ENCODE peak calls at places on chromosomes 12 and 14, in six cellular contexts. V is Peyer's patch, B is cardiac muscle cell, H is cardiac fibroblast, J is adipocyte, X is PC-3. Q is an unnamed sample.
A peak's percentile ranks its signal among the peaks of the same experiment; 100 is the strongest.

GRCh38 chr12:96425321-96425720 is 25.1 kb upstream of the CDK17 start:
- DNase-seq in V (no peak), B (peak; percentile 81), H (peak; percentile 89), J (peak; percentile 80), X (peak; percentile 83), Q (peak; percentile 98)

GRCh38 chr12:128844031-128844635 is 9.1 kb upstream of the GLT1D1 start:
- DNase-seq in V (no peak), B (no peak), H (no peak), J (no peak), X (no peak), Q (no peak)

GRCh38 chr12:123767613-123768012 is 5.5 kb downstream of the DNAH10 start:
- DNase-seq in V (no peak), B (no peak), H (no peak), J (no peak), X (no peak), Q (no peak)

GRCh38 chr12:67661311-67662011 is 12.9 kb downstream of the DYRK2 start:
- DNase-seq in V (no peak), B (peak; percentile 57), H (peak; percentile 50), J (peak; percentile 67), X (peak; percentile 51), Q (peak; percentile 85)

GRCh38 chr12:114933428-114934160 is 249.6 kb upstream of the TBX3 start:
- DNase-seq in V (no peak), B (peak; percentile 72), H (peak; percentile 96), J (peak; percentile 76), X (peak; percentile 98), Q (peak; percentile 93)

GRCh38 chr14:64602826-64603225 is 53.1 kb downstream of the PPP1R36 start:
- DNase-seq in V (no peak), B (no peak), H (no peak), J (no peak), X (peak; percentile 18), Q (no peak)

GRCh38 chr14:88323520-88324199 is 591 bp upstream of the KCNK10 start:
- DNase-seq in V (peak; percentile 25), B (peak; percentile 31), H (no peak), J (peak; percentile 42), X (no peak), Q (no peak)

GRCh38 chr12:54991161-54991991 is 6.8 kb upstream of the TESPA1 start:
- DNase-seq in V (peak; percentile 57), B (no peak), H (no peak), J (no peak), X (no peak), Q (no peak)

GRCh38 chr12:89936631-89937030 is 228.0 kb upstream of the ATP2B1 start:
- DNase-seq in V (no peak), B (no peak), H (no peak), J (no peak), X (no peak), Q (no peak)

GRCh38 chr14:22427771-22428228 is 161.2 kb downstream of the DAD1 start:
- DNase-seq in V (no peak), B (peak; percentile 95), H (peak; percentile 77), J (peak; percentile 94), X (no peak), Q (peak; percentile 96)
- H3K4me3 ChIP-seq in V (no peak overlapping the region), B (no peak overlapping the region), H (no peak overlapping the region), J (peak overlapping the region; percentile 56), X (no peak overlapping the region), Q (no peak overlapping the region)

DNA sequence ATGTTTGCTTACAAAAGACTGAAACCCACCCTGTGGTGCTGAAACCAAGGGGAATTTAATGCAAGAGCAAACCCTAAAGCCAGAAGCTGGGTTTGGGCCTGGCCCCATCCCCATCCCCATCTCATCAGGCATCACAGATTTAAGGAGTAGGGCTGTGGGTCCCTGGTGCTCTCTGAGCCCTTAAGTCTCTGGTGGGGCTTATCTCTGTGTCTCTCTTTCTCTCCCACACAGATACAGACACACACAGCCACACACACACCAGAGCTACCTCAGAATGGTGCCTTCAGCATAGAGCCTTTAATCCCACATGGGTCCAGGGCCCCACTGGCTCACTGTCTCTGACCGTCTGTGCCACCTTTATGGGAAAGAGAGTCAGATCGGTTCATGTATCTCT is 237.0 kb downstream of the SLC41A2 start:
- DNase-seq in V (no peak), B (no peak), H (no peak), J (no peak), X (no peak), Q (no peak)
- H3K4me3 ChIP-seq in V (peak overlapping the region; percentile 21), B (no peak overlapping the region), H (no peak overlapping the region), J (no peak overlapping the region), X (no peak overlapping the region), Q (no peak overlapping the region)

DNA sequence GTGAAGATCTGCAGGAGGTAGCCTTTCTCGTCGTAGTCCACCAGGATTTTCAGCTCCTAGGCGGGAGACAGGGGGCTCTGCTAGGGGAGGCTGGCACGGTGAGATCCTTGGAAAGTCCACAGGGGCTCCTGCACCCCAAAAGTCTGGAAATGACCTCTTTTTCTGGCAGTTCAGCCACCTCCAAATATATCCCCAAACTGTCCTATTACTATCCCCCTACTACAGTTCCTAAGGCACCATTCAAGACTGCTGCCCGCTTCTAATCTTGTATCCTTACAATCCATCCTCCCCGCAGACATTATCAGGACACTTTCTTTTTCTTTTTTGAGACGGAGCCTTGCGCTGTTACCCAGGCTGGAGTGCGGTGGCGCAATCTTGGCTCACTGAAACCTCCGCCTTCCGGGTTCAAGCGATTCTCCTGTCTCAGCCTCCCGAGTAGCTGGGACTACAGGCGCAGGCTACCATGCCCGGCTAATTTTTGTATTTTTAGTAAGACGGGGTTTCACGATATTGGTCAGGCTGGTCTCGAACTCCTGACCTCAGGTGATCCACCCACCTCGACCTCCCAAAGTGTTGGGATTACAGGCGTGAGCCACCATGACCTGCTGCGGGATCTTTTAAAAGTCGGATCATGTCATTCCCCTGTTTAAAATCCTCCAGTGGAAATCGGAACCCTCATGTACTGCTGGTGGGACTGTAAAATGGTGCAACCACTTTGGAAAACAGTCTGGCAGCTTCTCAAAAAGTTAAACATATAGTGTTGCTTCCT is 18.5 kb downstream of the HPD start:
- DNase-seq in V (no peak), B (no peak), H (no peak), J (no peak), X (no peak), Q (peak; percentile 15)
- H3K4me3 ChIP-seq in V (peak overlapping the region; percentile 59), B (peak overlapping the region; percentile 36), H (peak overlapping the region; percentile 69), J (peak overlapping the region; percentile 76), X (peak overlapping the region; percentile 79), Q (peak overlapping the region; percentile 78)

DNA sequence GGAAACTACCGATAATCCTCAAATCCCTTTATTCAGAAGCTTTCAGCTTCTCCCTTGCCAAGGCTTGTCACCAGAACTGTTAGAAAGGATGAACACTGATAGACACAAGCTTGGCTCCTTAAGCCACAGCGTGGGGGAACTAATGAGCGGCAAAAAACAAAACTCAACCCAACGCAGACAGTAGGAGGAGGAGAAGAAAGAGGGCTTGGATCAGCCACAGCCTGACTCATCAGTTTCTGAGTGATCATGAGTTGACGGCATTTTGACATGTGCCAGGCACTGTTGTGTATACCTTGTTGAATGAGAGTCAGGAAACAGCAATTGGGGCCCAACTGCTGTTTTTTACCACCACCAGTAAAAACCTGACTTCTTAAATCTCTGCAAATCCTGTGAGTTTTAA is 23.7 kb downstream of the PLXNC1 start:
- DNase-seq in V (no peak), B (peak; percentile 64), H (peak; percentile 69), J (no peak), X (peak; percentile 56), Q (no peak)
- H3K4me3 ChIP-seq in V (no peak overlapping the region), B (no peak overlapping the region), H (no peak overlapping the region), J (no peak overlapping the region), X (no peak overlapping the region), Q (no peak overlapping the region)

GRCh38 chr12:8037947-8038346 is 5.4 kb downstream of the FOXJ2 start:
- DNase-seq in V (no peak), B (no peak), H (no peak), J (no peak), X (no peak), Q (no peak)
- H3K4me3 ChIP-seq in V (no peak overlapping the region), B (peak overlapping the region; percentile 17), H (no peak overlapping the region), J (no peak overlapping the region), X (no peak overlapping the region), Q (no peak overlapping the region)

DNA sequence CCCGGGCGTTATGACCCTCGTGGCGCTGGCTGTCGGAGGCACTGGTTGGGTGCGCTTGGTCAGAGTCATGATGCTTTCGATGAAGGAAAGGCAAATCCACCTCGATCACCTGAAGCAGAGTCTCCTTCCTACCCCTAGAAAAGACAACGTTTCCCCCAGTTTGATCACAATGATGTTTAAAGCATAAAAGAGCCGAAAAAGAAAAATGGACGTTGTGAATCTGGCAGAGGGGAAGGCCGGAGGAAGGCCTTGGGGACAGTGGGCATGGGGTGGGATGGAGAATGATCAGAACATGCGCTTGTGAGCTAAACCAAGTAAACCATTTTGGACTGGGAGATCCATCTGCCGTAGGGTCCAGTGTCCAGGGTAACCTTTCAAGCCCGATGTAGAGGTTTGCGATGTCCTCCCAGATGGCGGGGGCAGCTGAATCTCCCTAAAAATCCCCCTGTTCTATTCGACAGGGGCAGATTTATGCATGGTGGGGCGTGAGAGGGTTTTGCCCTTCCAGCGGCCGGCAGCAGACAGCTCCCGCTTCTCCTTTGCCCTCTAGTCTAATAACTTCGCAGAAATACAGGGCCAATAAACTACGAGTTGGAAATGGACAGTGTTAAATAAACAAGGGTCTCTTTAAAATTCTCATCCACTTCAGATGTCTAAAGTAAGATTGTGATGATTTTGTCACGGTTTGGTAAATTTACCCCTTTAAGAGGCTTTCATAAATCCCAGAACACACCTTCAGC is 2.3 kb upstream of the OTX2 start:
- DNase-seq in V (no peak), B (no peak), H (no peak), J (no peak), X (no peak), Q (no peak)
- H3K4me3 ChIP-seq in V (no peak overlapping the region), B (no peak overlapping the region), H (no peak overlapping the region), J (no peak overlapping the region), X (no peak overlapping the region), Q (no peak overlapping the region)

GRCh38 chr12:52010152-52010622 is 3.4 kb downstream of the TAMALIN start:
- DNase-seq in V (no peak), B (peak; percentile 98), H (peak; percentile 81), J (peak; percentile 88), X (no peak), Q (peak; percentile 90)
- H3K4me3 ChIP-seq in V (no peak overlapping the region), B (no peak overlapping the region), H (peak overlapping the region; percentile 5), J (peak overlapping the region; percentile 43), X (no peak overlapping the region), Q (peak overlapping the region; percentile 19)

DNA sequence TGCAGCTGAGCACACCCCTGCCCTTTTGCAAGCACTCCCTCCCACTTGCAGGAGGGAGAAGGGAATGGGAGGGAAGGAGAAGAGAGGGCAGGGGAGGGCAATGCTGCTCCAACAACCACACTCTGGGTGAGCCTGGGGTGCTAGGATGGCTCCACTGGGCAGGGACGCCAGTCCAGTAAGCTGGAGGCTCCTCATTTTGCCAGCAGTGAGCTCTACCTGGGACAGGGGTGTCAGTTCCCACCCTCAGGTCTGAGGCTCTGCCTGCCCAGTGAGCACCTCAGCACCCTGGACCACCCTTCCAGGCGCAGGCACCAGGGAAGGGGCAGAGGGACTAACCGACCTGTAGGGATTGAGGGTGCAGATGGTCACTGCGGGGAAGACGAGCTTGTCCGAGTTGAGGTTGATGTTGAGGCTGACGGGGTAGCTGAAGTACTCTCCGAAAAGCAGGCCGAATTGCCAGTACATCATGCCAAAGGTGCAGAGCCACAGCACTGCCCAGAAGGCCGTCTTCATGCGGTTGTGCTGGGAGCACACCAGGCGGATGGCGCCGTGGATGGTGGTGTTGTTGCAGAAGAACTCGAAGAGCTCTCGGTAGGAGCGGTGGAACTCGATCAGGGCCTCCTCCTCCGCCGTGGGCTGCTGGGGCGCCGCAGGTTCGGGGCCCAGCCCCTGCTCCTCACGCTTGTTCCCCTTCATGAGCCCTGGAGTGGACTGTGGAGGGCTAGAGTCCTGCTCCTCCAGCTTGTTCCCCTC is 1.2 kb downstream of the SCNN1A start:
- DNase-seq in V (no peak), B (no peak), H (no peak), J (no peak), X (no peak), Q (no peak)
- H3K4me3 ChIP-seq in V (no peak overlapping the region), B (no peak overlapping the region), H (no peak overlapping the region), J (no peak overlapping the region), X (no peak overlapping the region), Q (no peak overlapping the region)

Q was measured in fibroblast of villous mesenchyme.